ENCODE peak calls at places on chromosomes 16 and 17, in nine cellular contexts. M is fibroblast of villous mesenchyme; P is body of pancreas; V is lower leg skin; F is esophagus squamous epithelium; Q is CD8-positive, alpha-beta memory T cell; G is ecto neural progenitor cell; H is SK-MEL-5; O is occipital lobe. N is an unnamed sample.

GRCh38 chr17:41982026-41982989 is 15.7 kb downstream of the CNP start:
- DNase-seq in H (no peak), P (no peak), F (no peak), G (no peak), Q (no peak), O (no peak), M (peak), V (peak), N (no peak)

GRCh38 chr16:19001788-19002187 is 18.1 kb downstream of the TMC7 start:
- DNase-seq in H (no peak), O (no peak), V (no peak), F (no peak), P (peak), M (peak), Q (no peak), G (no peak), N (no peak)

GRCh38 chr17:71423871-71424546 is 696.8 kb upstream of the SOX9 start:
- DNase-seq in O (no peak), Q (no peak), P (no peak), G (no peak), H (no peak), V (no peak), F (no peak), M (peak), N (no peak)

GRCh38 chr17:45403906-45404490 is 28.7 kb downstream of the ARHGAP27 start:
- DNase-seq in H (no peak), F (no peak), V (no peak), O (no peak), M (no peak), P (no peak), Q (no peak), G (peak), N (no peak)

GRCh38 chr16:4668313-4668960 is 24.9 kb upstream of the NUDT16L1 start:
- DNase-seq in P (no peak), H (no peak), Q (no peak), M (no peak), O (no peak), F (no peak), G (no peak), V (no peak), N (no peak)

GRCh38 chr17:32341857-32342602 is at the start of gene C17orf75:
- DNase-seq in F (no peak), Q (peak), O (peak), V (peak), M (peak), G (peak), P (peak), H (peak), N (peak)

GRCh38 chr17:70086468-70086867 is 11.4 kb downstream of the KCNJ16 start:
- DNase-seq in H (no peak), P (no peak), F (no peak), V (no peak), O (no peak), G (no peak), M (peak), Q (no peak), N (no peak)

GRCh38 chr17:2337811-2338657 is 733 bp downstream of the SGSM2 start:
- DNase-seq in P (peak), H (peak), F (no peak), O (peak), M (peak), Q (peak), G (peak), V (no peak), N (peak)

GRCh38 chr17:79272666-79273219 is 198.1 kb downstream of the ENGASE start:
- DNase-seq in V (no peak), H (no peak), G (no peak), F (no peak), M (no peak), Q (no peak), P (peak), O (no peak), N (no peak)

GRCh38 chr17:49846938-49847712 is 744 bp downstream of the TAC4 start:
- DNase-seq in V (no peak), M (no peak), G (no peak), Q (no peak), O (no peak), H (no peak), P (no peak), F (no peak), N (no peak)

GRCh38 chr16:50021509-50021908 is 3.5 kb upstream of the CNEP1R1 start:
- DNase-seq in Q (no peak), P (no peak), G (no peak), M (no peak), H (peak), V (no peak), F (no peak), O (no peak), N (no peak)

GRCh38 chr17:65231662-65232335 is 94.6 kb downstream of the RGS9 start:
- DNase-seq in Q (peak), V (no peak), M (peak), F (no peak), G (peak), O (peak), H (peak), P (peak), N (peak)

GRCh38 chr17:34917381-34917780 is 43.9 kb downstream of the CCT6B start:
- DNase-seq in Q (no peak), V (no peak), P (no peak), M (no peak), O (no peak), F (no peak), H (no peak), G (no peak), N (no peak)

GRCh38 chr16:53159781-53160436 is 105.1 kb downstream of the CHD9 start:
- DNase-seq in P (no peak), O (no peak), H (peak), F (no peak), V (no peak), G (no peak), M (peak), Q (no peak), N (peak)

GRCh38 chr17:77501101-77501566 is 360.4 kb downstream of the SEC14L1 start:
- DNase-seq in P (no peak), Q (no peak), M (no peak), O (no peak), H (peak), V (peak), F (no peak), G (no peak), N (no peak)

GRCh38 chr17:39597372-39598046 is 10.2 kb downstream of the NEUROD2 start:
- DNase-seq in F (no peak), M (no peak), O (no peak), G (no peak), V (no peak), P (no peak), H (no peak), Q (no peak), N (no peak)